ENCODE peak calls at places on chromosomes 6 and 20, in five cellular contexts. R is endothelial cell, M is AG09309, B is WTC11, K is left cardiac atrium. I is an unnamed sample.

GRCh38 chr20:38547288-38547825 is 33.6 kb upstream of the ADIG start:
- DNase-seq in R (no peak), M (no peak), B (no peak), K (no peak), I (no peak)

GRCh38 chr6:167937948-167938911 is 59.2 kb upstream of the KIF25 start:
- DNase-seq in R (no peak), M (no peak), B (no peak), K (no peak), I (no peak)

GRCh38 chr6:149545258-149545753 is 537 bp downstream of the PPIL4 start:
- DNase-seq in R (peak), M (peak), B (peak), K (peak), I (peak)

GRCh38 chr6:168877821-168878282 is 375.8 kb downstream of the THBS2 start:
- DNase-seq in R (no peak), M (no peak), B (no peak), K (no peak), I (no peak)

GRCh38 chr20:20548527-20549266 is 163.7 kb downstream of the RALGAPA2 start:
- DNase-seq in R (no peak), M (no peak), B (no peak), K (no peak), I (no peak)

GRCh38 chr20:14792915-14793314 is 455.5 kb upstream of the FLRT3 start:
- DNase-seq in R (no peak), M (no peak), B (no peak), K (no peak), I (no peak)

GRCh38 chr20:37615507-37616425 is 78.1 kb upstream of the CTNNBL1 start:
- DNase-seq in R (peak), M (no peak), B (peak), K (no peak), I (peak)

GRCh38 chr6:39402239-39402751 is 79.8 kb upstream of the KCNK16 start:
- DNase-seq in R (no peak), M (no peak), B (no peak), K (no peak), I (no peak)

GRCh38 chr6:150273457-150274309 is 95.1 kb upstream of the IYD start:
- DNase-seq in R (no peak), M (no peak), B (no peak), K (no peak), I (no peak)

GRCh38 chr6:108247965-108248536 is 12.8 kb downstream of the SNX3 start:
- DNase-seq in R (no peak), M (no peak), B (no peak), K (no peak), I (no peak)

GRCh38 chr20:46293084-46293483 is 15.2 kb downstream of the CDH22 start:
- DNase-seq in R (peak), M (no peak), B (no peak), K (no peak), I (peak)

GRCh38 chr20:50226093-50226974 is 35.7 kb downstream of the CEBPB start:
- DNase-seq in R (no peak), M (no peak), B (no peak), K (peak), I (no peak)

GRCh38 chr6:139648430-139649000 is 274.1 kb upstream of the CITED2 start:
- DNase-seq in R (no peak), M (no peak), B (no peak), K (no peak), I (no peak)